ENCODE peak calls at places on chromosomes 6 and 20, in four cellular contexts. N is K562, A is WTC11, K is GM12878. H is an unnamed sample.

GRCh38 chr6:139409026-139409425 is 34.6 kb upstream of the CITED2 start:
- DNase-seq in N (no peak), A (no peak), K (no peak), H (no peak)

GRCh38 chr20:5550738-5551529 is 199.3 kb upstream of the SHLD1 start:
- DNase-seq in N (no peak), A (no peak), K (no peak), H (no peak)

GRCh38 chr6:89117285-89118108 is at the start of gene SRSF12:
- DNase-seq in N (no peak), A (peak), K (no peak), H (no peak)

GRCh38 chr20:8535403-8536003 is 403.4 kb downstream of the PLCB1 start:
- DNase-seq in N (no peak), A (peak), K (no peak), H (peak)

GRCh38 chr20:57661201-57662027 is 41.2 kb upstream of the ZBP1 start:
- DNase-seq in N (no peak), A (peak), K (no peak), H (no peak)

GRCh38 chr20:15143478-15143877 is 806.1 kb upstream of the FLRT3 start:
- DNase-seq in N (no peak), A (no peak), K (no peak), H (no peak)

GRCh38 chr6:107214655-107215054 is 99.3 kb upstream of the BEND3 start:
- DNase-seq in N (no peak), A (no peak), K (no peak), H (no peak)

GRCh38 chr6:42372699-42373098 is 79.0 kb downstream of the TRERF1 start:
- DNase-seq in N (no peak), A (no peak), K (no peak), H (no peak)

GRCh38 chr6:163036251-163036650 is 308.5 kb downstream of the PACRG start:
- DNase-seq in N (no peak), A (no peak), K (no peak), H (no peak)

GRCh38 chr6:21808551-21809181 is 215.1 kb downstream of the SOX4 start:
- DNase-seq in N (no peak), A (no peak), K (no peak), H (no peak)

GRCh38 chr20:41352106-41352505 is 11.5 kb downstream of the LPIN3 start:
- DNase-seq in N (peak), A (no peak), K (no peak), H (no peak)

GRCh38 chr6:32700391-32701040 is 34.1 kb upstream of the HLA-DQB1 start:
- DNase-seq in N (peak), A (peak), K (no peak), H (peak)

GRCh38 chr6:81204741-81205140 is 547.7 kb downstream of the TENT5A start:
- DNase-seq in N (no peak), A (no peak), K (no peak), H (no peak)

GRCh38 chr6:150078788-150079187 is 9.9 kb upstream of the ULBP3 start:
- DNase-seq in N (peak), A (no peak), K (no peak), H (no peak)

GRCh38 chr6:138396709-138397108 is 7.3 kb upstream of the HEBP2 start:
- DNase-seq in N (no peak), A (no peak), K (no peak), H (no peak)

GRCh38 chr20:4234128-4234527 is 218.8 kb upstream of the RNF24 start:
- DNase-seq in N (no peak), A (no peak), K (no peak), H (no peak)

GRCh38 chr20:34180460-34181108 is 60.6 kb upstream of the ASIP start:
- DNase-seq in N (no peak), A (no peak), K (no peak), H (no peak)

GRCh38 chr6:722608-723007 is 29.7 kb upstream of the EXOC2 start:
- DNase-seq in N (no peak), A (no peak), K (no peak), H (no peak)

GRCh38 chr6:89084542-89084941 is 4.0 kb downstream of the PNRC1 start:
- DNase-seq in N (no peak), A (no peak), K (no peak), H (no peak)

GRCh38 chr20:3663858-3664257 is 659 bp upstream of the GFRA4 start:
- DNase-seq in N (no peak), A (no peak), K (no peak), H (no peak)

GRCh38 chr6:94683409-94683808 is 893.9 kb upstream of the MANEA start:
- DNase-seq in N (no peak), A (no peak), K (no peak), H (no peak)

GRCh38 chr6:94680672-94681212 is 896.6 kb upstream of the MANEA start:
- DNase-seq in N (no peak), A (no peak), K (no peak), H (no peak)
- TF ChIP-seq CREM in N (no peak), A (no peak), K (no peak), H (no peak)

GRCh38 chr6:64497634-64498033 is 862.0 kb downstream of the PHF3 start:
- DNase-seq in N (no peak), A (no peak), K (no peak), H (no peak)
- TF ChIP-seq CREM in N (no peak), A (no peak), K (no peak), H (no peak)

GRCh38 chr20:17871861-17872260 is 96.7 kb downstream of the SNX5 start:
- DNase-seq in N (no peak), A (no peak), K (no peak), H (no peak)
- TF ChIP-seq CREM in N (no peak), A (no peak), K (no peak), H (no peak)

DNA sequence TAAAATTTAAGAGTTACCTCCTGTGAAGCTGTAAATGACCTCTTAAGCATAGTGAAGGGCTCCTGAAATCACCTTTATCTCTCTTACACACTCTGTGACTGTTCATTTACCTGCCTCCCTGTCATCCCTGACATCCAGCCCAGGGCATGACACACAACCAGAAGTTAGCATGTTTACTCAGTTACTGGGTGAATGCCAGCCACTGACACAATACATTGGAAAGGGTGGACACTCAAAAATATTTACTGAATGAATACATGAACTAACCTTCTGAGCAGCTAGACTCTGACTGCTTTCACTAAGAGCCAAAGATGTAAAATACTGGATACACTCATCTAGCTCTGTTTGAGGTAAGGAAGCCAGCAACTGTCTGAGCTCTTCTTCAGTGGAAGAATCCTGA is 25.3 kb downstream of the SERAC1 start:
- DNase-seq in N (no peak), A (no peak), K (no peak), H (peak)
- TF ChIP-seq CREM in N (no peak), A (no peak), K (no peak), H (no peak)

GRCh38 chr6:132298344-132298949 is 102.8 kb downstream of the MOXD1 start:
- DNase-seq in N (peak), A (peak), K (no peak), H (peak)
- TF ChIP-seq CREM in N (no peak), A (no peak), K (no peak), H (no peak)

GRCh38 chr6:151757506-151757955 is 50.0 kb upstream of the ESR1 start:
- DNase-seq in N (no peak), A (no peak), K (peak), H (peak)
- TF ChIP-seq CREM in N (no peak), A (no peak), K (peak), H (no peak)

GRCh38 chr6:167116109-167116837 is 6.6 kb upstream of the CCR6 start:
- DNase-seq in N (no peak), A (no peak), K (no peak), H (no peak)
- TF ChIP-seq CREM in N (no peak), A (no peak), K (no peak), H (no peak)

DNA sequence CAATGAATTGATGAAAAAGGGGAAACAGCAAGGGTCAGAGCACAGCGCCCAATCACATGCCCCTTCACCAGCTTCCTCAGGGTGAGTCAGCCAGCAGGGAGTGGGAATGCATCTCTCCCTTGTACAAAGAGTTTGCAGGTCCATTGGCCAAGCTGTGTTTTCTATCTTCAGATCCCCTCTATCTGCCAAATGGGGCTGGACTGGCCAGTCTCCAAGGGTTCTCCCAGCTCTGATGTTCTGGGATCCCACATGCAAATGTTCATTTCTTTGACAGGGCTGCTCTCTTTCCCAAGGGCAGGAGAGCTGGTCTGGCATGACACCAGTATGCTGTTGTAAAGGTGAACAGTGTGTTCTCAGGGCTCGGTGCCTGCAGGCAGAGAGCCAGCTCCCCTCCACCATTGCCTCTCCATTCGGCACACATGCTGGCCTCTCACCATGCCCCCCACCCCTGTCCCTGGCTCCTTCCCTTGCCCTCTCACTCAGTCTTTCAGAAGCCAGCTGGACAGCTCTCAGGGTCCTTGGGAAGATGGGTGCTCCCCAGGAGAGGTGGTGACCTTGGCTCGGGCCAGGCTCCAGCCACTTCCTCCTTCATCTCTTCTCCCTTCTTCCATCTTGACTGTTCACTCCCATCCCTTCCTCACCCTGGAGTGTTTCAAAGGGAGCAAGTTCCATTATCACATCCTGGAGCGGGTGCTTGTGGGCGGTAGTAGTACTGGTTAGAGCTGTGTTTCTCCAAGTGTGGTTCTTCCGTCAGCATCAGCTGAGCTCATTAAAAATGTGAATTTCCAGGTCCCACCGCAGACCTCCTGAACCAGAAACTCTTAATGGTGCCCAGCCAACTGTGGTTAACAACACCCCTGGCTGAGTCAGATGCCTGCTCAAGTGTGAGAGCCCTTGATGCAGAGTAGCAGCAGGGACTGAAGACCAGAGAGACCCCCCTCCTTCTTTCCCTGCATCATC is 24.7 kb downstream of the ANGPT4 start:
- DNase-seq in N (no peak), A (no peak), K (peak), H (no peak)
- TF ChIP-seq CREM in N (no peak), A (no peak), K (no peak), H (no peak)

DNA sequence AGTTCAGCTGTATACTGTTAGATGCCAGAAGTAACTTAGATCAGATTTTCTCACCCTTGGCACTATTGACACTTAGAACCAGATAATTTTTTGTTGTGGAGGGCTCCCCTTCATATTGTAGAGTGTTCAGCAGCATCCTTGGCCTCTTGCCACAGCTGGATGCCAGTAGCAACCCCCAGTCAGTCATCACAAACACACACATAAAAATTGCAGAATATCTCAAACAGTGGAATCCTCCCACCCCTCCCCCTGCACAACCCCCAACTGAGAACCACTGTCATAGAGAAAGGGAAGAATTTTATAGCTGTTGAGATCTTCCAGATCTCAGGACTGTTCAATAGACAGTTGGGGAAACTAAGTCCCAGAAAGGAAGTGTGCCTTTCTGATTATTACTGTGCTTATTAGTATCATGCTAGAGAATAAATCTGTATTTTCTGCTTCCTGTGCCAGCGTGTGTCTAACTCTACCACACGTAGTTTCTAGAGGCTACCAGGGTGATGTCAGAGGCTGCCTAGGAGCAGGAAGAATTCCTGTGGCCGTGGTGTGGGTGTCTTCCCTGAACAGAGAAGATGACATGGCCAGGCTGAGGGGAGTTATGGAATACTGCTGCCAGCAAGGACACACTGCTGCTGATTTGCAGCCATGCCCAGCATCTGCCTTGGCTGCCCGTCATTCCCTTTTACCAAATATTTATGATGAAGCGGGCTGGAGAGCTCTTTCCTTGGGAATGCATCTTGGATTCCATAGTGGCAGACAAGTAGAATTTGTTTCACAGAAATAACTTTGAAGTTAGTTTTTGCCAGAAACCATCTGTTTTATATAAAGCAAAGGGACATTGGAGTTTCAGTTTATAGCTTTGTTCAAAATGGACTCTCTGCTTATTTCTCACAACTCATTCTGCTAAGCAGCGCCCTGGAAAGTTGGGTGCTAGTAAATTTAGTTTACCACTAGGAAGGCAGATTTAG is 81.0 kb upstream of the VSTM2L start:
- DNase-seq in N (no peak), A (no peak), K (no peak), H (no peak)
- TF ChIP-seq CREM in N (no peak), A (no peak), K (no peak), H (no peak)

H was measured in HepG2.